ENCODE peak calls at places on chromosomes 11 and 22, in five cellular contexts. B is heart left ventricle, F is stomach, W is lung, M is Peyer's patch. K is an unnamed sample. For H3K27me3, the result is how much of the 10 kb centered on the place peaks cover.

GRCh38 chr11:87740968-87741367 is 434.3 kb downstream of the RAB38 start:
- DNase-seq in B (no peak), W (no peak), M (no peak), F (no peak), K (no peak)

GRCh38 chr22:47583959-47584562 is 821.6 kb downstream of the TBC1D22A start:
- DNase-seq in W (no peak), M (no peak), B (no peak), F (no peak), K (no peak)

GRCh38 chr11:34977039-34977906 is 60.9 kb downstream of the PDHX start:
- DNase-seq in W (no peak), M (no peak), B (no peak), F (no peak), K (peak)

GRCh38 chr11:46826310-46827044 is 19.6 kb downstream of the CKAP5 start:
- DNase-seq in F (peak), W (peak), M (peak), B (peak), K (peak)

GRCh38 chr11:9118277-9118676 is 26.9 kb upstream of the SCUBE2 start:
- DNase-seq in F (no peak), M (no peak), W (no peak), B (no peak), K (peak)

GRCh38 chr11:33835143-33835878 is 56.6 kb downstream of the LMO2 start:
- DNase-seq in F (no peak), M (no peak), B (no peak), W (no peak), K (peak)

GRCh38 chr11:120340529-120340928 is 4.3 kb downstream of the ARHGEF12 start:
- DNase-seq in F (no peak), B (no peak), W (no peak), M (no peak), K (no peak)

GRCh38 chr11:96388891-96389603 is 665 bp downstream of the CCDC82 start:
- DNase-seq in M (no peak), W (no peak), B (no peak), F (no peak), K (peak)

GRCh38 chr11:92332986-92333385 is 108.4 kb downstream of the FAT3 start:
- DNase-seq in B (no peak), W (no peak), F (no peak), M (no peak), K (no peak)

GRCh38 chr11:119352857-119353260 is 6.4 kb upstream of the MFRP start:
- DNase-seq in F (peak), B (peak), W (no peak), M (no peak), K (no peak)

GRCh38 chr11:131537196-131537595 is 166.8 kb downstream of the NTM start:
- DNase-seq in M (no peak), W (no peak), B (no peak), F (no peak), K (no peak)

GRCh38 chr22:42432020-42432596 is at the start of gene NFAM1:
- DNase-seq in W (peak), F (peak), B (peak), M (peak), K (no peak)

GRCh38 chr22:23175817-23176644 is 4.3 kb upstream of the BCR start:
- DNase-seq in F (no peak), W (no peak), M (no peak), B (no peak), K (no peak)

GRCh38 chr11:63991558-63991957 is 5.3 kb downstream of the OTUB1 start:
- DNase-seq in M (no peak), B (no peak), F (no peak), W (no peak), K (no peak)

GRCh38 chr11:3166268-3167142 is 1.4 kb upstream of the OSBPL5 start:
- DNase-seq in B (no peak), F (no peak), W (no peak), M (no peak), K (no peak)

GRCh38 chr11:96704847-96705246 is 315.0 kb downstream of the JRKL start:
- DNase-seq in B (no peak), W (no peak), F (no peak), M (no peak), K (no peak)

GRCh38 chr22:22948651-22949611 is 61.3 kb downstream of the IGLL5 start:
- DNase-seq in F (no peak), B (no peak), M (peak), W (no peak), K (no peak)

GRCh38 chr22:45230026-45230845 is 10.5 kb downstream of the KIAA0930 start:
- DNase-seq in W (no peak), F (no peak), B (no peak), M (no peak), K (no peak)

GRCh38 chr11:67466962-67467771 is 1.9 kb downstream of the TMEM134 start:
- DNase-seq in W (no peak), F (no peak), B (no peak), M (no peak), K (no peak)

GRCh38 chr11:67468509-67468834 is 579 bp downstream of the TMEM134 start:
- DNase-seq in F (no peak), B (no peak), M (no peak), W (no peak), K (no peak)

GRCh38 chr11:67470337-67471002 is 1.4 kb upstream of the TMEM134 start:
- DNase-seq in M (no peak), F (no peak), B (no peak), W (no peak), K (no peak)

GRCh38 chr11:67468056-67468455 is 995 bp downstream of the TMEM134 start:
- DNase-seq in M (no peak), B (no peak), W (peak), F (peak), K (peak)

GRCh38 chr11:67468835-67469811 is at the start of gene TMEM134:
- DNase-seq in B (peak), M (peak), F (peak), W (peak), K (peak)
- TF ChIP-seq CTCF in B (peak), M (peak), F (no peak), W (peak), K (peak)

DNA sequence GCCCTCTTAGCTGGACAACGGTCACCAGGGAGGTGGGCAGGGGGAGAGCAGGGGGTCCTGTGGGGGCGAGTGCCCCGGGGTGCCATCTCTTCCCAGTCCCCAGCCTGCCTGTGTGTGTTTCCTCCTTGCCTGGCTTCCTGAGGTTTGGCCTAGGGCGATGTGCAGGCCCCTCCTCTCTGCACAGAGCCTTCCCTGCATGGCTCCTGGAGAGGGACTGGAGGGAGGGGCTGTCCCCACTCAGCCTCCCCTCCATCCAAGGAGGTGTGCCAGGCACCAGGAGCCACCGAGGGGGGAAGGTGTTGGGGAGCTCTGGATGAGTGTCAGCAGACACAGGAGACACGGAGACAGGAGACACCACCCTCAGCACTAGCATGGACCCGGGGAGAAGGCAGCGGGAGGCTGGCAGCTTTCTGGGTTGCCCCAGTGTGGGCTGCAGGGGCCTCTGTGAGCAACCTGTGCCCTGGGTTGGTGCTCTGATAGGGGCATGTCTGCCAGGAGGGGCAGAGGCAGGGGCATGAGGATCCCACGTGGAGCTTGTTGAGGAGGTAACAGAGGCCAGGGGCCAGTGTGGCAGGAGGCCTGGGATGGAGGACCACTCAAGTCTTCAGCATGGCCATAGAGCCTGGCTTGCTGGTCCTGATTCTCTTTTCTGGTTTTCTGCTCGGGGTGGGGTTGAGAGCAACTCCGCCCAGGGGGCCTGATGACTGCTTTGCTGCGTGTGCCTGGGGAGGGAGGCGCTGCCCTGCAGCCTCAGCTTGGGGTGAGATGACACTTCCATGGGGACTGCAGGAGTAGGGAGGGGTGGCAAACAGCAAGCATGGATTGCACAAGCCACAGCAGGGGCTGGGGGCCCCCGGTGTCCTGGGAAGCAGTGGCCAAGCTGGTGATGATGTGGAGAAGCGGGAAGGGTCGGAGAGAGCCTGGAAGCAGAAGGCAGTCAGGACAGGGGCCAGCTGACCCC is 78.8 kb downstream of the ST3GAL4 start:
- DNase-seq in F (no peak), B (no peak), M (no peak), W (no peak), K (no peak)
- H3K27ac ChIP-seq in F (no peak), B (no peak), M (no peak), W (no peak), K (no peak)

GRCh38 chr11:95148938-95149337 is 59.3 kb downstream of the ENDOD1 start:
- DNase-seq in M (no peak), B (no peak), W (no peak), F (no peak), K (no peak)

GRCh38 chr11:95149659-95150294 is 60.1 kb downstream of the ENDOD1 start:
- DNase-seq in F (peak), M (no peak), W (no peak), B (peak), K (peak)

GRCh38 chr11:95148421-95148820 is 58.8 kb downstream of the ENDOD1 start:
- DNase-seq in F (no peak), W (no peak), M (no peak), B (no peak), K (no peak)

GRCh38 chr11:95152878-95153856 is 63.5 kb downstream of the ENDOD1 start:
- DNase-seq in W (no peak), B (no peak), F (no peak), M (peak), K (no peak)

DNA sequence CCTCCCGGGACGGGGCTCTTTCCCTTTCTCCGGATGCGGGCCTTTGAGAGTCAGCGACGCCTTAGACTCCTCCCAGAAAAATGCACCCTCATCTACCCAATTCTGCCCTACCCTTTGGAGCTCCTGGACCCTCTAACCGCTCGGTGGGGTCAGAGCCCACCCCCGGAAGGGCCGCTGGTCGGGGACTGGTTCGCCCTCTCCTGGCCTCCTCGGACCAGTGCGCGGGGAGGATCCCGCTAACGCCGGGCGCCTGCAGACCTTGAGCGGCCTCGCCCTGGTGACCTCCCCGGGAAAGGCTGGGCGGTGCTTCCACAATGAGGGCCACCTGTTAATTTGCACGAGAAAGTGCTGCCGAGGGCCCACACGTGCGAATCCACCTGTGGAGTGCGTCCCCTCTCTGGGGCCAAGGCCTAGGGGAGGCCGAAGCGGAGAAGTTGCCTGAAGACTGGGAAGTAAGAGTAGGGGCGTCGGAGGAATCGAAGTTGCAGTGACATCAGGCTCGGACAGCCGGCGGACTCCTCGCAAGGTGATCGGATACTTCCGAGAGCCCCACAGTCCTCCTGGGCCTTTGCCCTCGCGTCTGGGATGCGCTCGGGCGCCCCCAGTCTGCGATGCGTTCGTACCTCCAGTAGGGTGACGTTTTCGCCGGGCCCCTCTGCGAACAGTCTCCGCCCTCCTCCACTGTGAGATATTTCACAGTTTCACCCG is 61.5 kb downstream of the ENDOD1 start:
- DNase-seq in W (peak), B (peak), M (peak), F (peak), K (peak)
- H3K27me3 ChIP-seq in W (under half), B (under half), M (under half), F (under half), K (under half)

GRCh38 chr11:94602430-94603372 is 35.5 kb downstream of the PIWIL4 start:
- DNase-seq in F (peak), W (no peak), M (no peak), B (peak), K (peak)
- TF ChIP-seq CTCF in F (no peak), W (peak), M (peak), B (peak), K (no peak)

GRCh38 chr11:94805994-94806393 is 37.8 kb downstream of the AMOTL1 start:
- DNase-seq in B (no peak), M (no peak), W (no peak), F (no peak), K (no peak)
- H3K27ac ChIP-seq in B (no peak), M (no peak), W (no peak), F (no peak), K (no peak)

GRCh38 chr11:7493670-7494069 is 8.4 kb downstream of the OLFML1 start:
- DNase-seq in M (no peak), W (no peak), B (no peak), F (no peak), K (no peak)

GRCh38 chr11:7490535-7490934 is 5.2 kb downstream of the OLFML1 start:
- DNase-seq in M (no peak), W (no peak), F (no peak), B (no peak), K (no peak)

GRCh38 chr11:7495997-7496545 is 10.8 kb downstream of the OLFML1 start:
- DNase-seq in W (no peak), F (no peak), B (no peak), M (peak), K (no peak)

GRCh38 chr11:7492253-7492652 is 6.9 kb downstream of the OLFML1 start:
- DNase-seq in B (no peak), F (no peak), W (no peak), M (no peak), K (no peak)

DNA sequence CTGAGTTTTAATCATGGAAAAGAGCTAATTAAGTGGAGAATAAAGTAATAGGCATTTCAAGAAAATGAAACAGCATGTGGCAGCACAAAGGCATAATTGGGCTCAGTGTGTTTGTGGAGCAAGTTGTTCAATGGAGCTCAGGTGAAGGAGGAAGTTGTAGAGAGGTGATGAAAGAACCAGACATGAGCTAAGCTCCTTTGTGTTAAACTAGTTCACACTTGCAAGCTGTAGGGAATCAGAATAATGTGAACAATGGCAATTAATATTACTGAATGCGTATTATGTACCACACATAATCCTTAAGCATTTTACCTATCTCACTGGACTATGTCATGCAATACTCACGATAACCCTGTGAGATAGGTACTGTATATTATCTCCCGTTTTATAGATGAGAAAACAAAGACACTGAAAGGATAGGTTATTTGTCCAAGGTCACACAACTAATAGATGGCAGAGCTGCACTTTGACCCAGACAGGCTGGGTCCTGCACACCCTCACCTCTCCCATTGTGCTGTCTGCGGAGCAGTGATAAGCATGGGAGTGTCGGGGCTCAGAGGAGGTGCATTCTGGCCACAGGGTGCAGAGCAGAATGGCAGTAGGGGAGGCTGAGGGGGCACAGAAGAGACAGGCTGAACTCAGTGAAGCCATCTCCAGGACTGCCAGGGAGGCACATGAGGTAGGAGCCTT is 8.9 kb downstream of the OLFML1 start:
- DNase-seq in W (no peak), M (no peak), B (no peak), F (no peak), K (peak)
- H3K27me3 ChIP-seq in W (under half), M (under half), B (under half), F (under half), K (under half)

GRCh38 chr11:134275534-134276395 is at the start of gene GLB1L3:
- DNase-seq in W (no peak), F (no peak), B (no peak), M (peak), K (peak)
- TF ChIP-seq CTCF in W (no peak), F (no peak), B (no peak), M (no peak), K (peak)

GRCh38 chr11:18395735-18396504 is 1.6 kb downstream of the LDHA start:
- DNase-seq in W (peak), F (peak), B (peak), M (peak), K (peak)

GRCh38 chr11:18394300-18394927 is at the start of gene LDHA:
- DNase-seq in B (peak), M (peak), F (peak), W (peak), K (peak)

GRCh38 chr11:18392434-18393321 is 1.7 kb upstream of the LDHA start:
- DNase-seq in M (no peak), F (no peak), B (no peak), W (no peak), K (no peak)

GRCh38 chr11:18394928-18395734 is 768 bp downstream of the LDHA start:
- DNase-seq in B (no peak), W (no peak), F (peak), M (peak), K (no peak)

GRCh38 chr11:18393581-18394299 is 623 bp upstream of the LDHA start:
- DNase-seq in W (peak), M (no peak), B (no peak), F (no peak), K (no peak)
- H3K27ac ChIP-seq in W (peak), M (peak), B (peak), F (peak), K (peak)